ENCODE peak calls at places on chromosomes 12 and 14, in four cellular contexts. F, J, R and U are unnamed samples.
A peak's percentile ranks its signal among the peaks of the same experiment; 100 is the strongest.

GRCh38 chr14:104678346-104678745 is 11.1 kb upstream of the INF2 start:
- DNase-seq in F (peak; percentile 55), J (no peak), R (no peak), U (no peak)

GRCh38 chr14:95885866-95886265 is 9.2 kb downstream of the TUNAR start:
- DNase-seq in F (no peak), J (no peak), R (no peak), U (no peak)

GRCh38 chr12:82954572-82954971 is 267.9 kb downstream of the TMTC2 start:
- DNase-seq in F (no peak), J (no peak), R (no peak), U (no peak)

GRCh38 chr12:26273811-26274210 is 78.4 kb downstream of the SSPN start:
- DNase-seq in F (no peak), J (no peak), R (no peak), U (no peak)

GRCh38 chr14:71625175-71625574 is 307.1 kb upstream of the RGS6 start:
- DNase-seq in F (peak; percentile 28), J (no peak), R (no peak), U (no peak)

GRCh38 chr14:106518054-106518943 is 991.9 kb downstream of the TMEM121 start:
- DNase-seq in F (no peak), J (peak; percentile 80), R (peak; percentile 71), U (no peak)

GRCh38 chr12:6891637-6892036 is 13.0 kb upstream of the LRRC23 start:
- DNase-seq in F (no peak), J (no peak), R (no peak), U (no peak)

GRCh38 chr12:18054925-18055324 is 35.1 kb downstream of the RERGL start:
- DNase-seq in F (no peak), J (no peak), R (no peak), U (no peak)

GRCh38 chr14:67627519-67627918 is 7.8 kb downstream of the ARG2 start:
- DNase-seq in F (no peak), J (no peak), R (no peak), U (no peak)

GRCh38 chr12:122045262-122045661 is 23.6 kb downstream of the BCL7A start:
- DNase-seq in F (no peak), J (no peak), R (no peak), U (no peak)

GRCh38 chr12:124814741-124815613 is 48.7 kb downstream of the SCARB1 start:
- DNase-seq in F (no peak), J (no peak), R (no peak), U (no peak)

GRCh38 chr12:64086946-64087345 is 135.2 kb downstream of the KICS2 start:
- DNase-seq in F (no peak), J (no peak), R (no peak), U (no peak)

GRCh38 chr14:20631821-20632389 is 9.6 kb downstream of the OR6S1 start:
- DNase-seq in F (peak; percentile 71), J (no peak), R (no peak), U (no peak)

GRCh38 chr14:104813286-104813685 is 12.4 kb downstream of the ZBTB42 start:
- DNase-seq in F (peak; percentile 8), J (no peak), R (no peak), U (no peak)

GRCh38 chr14:65287264-65288131 is 125.0 kb upstream of the FUT8 start:
- DNase-seq in F (no peak), J (peak; percentile 80), R (peak; percentile 14), U (no peak)

GRCh38 chr12:49529409-49529808 is 9.4 kb upstream of the KCNH3 start:
- DNase-seq in F (no peak), J (no peak), R (no peak), U (no peak)

GRCh38 chr12:120702629-120703028 is 7.6 kb upstream of the UNC119B start:
- DNase-seq in F (no peak), J (no peak), R (no peak), U (no peak)

GRCh38 chr12:104414581-104415305 is 42.0 kb upstream of the CHST11 start:
- DNase-seq in F (no peak), J (no peak), R (no peak), U (no peak)

GRCh38 chr14:24431569-24432258 is 2.0 kb downstream of the KHNYN start:
- DNase-seq in F (peak; percentile 88), J (peak; percentile 84), R (peak; percentile 73), U (no peak)

GRCh38 chr12:48021485-48022179 is 17.4 kb upstream of the COL2A1 start:
- DNase-seq in F (no peak), J (no peak), R (no peak), U (no peak)

GRCh38 chr12:9711664-9712063 is 21.2 kb downstream of the CLECL1 start:
- DNase-seq in F (no peak), J (no peak), R (no peak), U (no peak)

GRCh38 chr12:114812858-114813761 is 129.1 kb upstream of the TBX3 start:
- DNase-seq in F (peak; percentile 64), J (no peak), R (no peak), U (no peak)

GRCh38 chr12:93624595-93625294 is 52.3 kb downstream of the SOCS2 start:
- DNase-seq in F (no peak), J (no peak), R (no peak), U (no peak)